ENCODE peak calls at places on chromosome 19, in ten cellular contexts. N is thoracic aorta, Y is tibial nerve, X is AG04450, L is uterus, O is fibroblast of lung, M is lung, K is osteoblast, J is psoas muscle, T is stomach. V is an unnamed sample. For H3K9me3, the result is how much of the 10 kb centered on the place peaks cover.

GRCh38 chr19:21098291-21098690 is 16.3 kb downstream of the ZNF714 start:
- DNase-seq in T (no peak), J (no peak), M (no peak), Y (no peak), O (no peak), X (no peak), L (no peak), N (no peak), K (no peak), V (no peak)

GRCh38 chr19:14090509-14091085 is at the start of gene SAMD1:
- DNase-seq in O (peak), K (peak), L (peak), N (peak), J (peak), Y (peak), M (peak), X (peak), T (peak), V (peak)

GRCh38 chr19:40341601-40342482 is 6.4 kb downstream of the C19orf47 start:
- DNase-seq in X (no peak), K (peak), Y (no peak), M (no peak), J (peak), T (no peak), L (no peak), N (peak), O (no peak), V (peak)

GRCh38 chr19:44850641-44851109 is 4.6 kb downstream of the NECTIN2 start:
- DNase-seq in O (no peak), L (peak), Y (no peak), N (no peak), K (no peak), J (no peak), T (peak), X (no peak), M (no peak), V (no peak)

GRCh38 chr19:29596080-29596479 is 10.0 kb upstream of the POP4 start:
- DNase-seq in L (no peak), Y (no peak), K (no peak), T (no peak), X (no peak), N (no peak), O (no peak), J (no peak), M (no peak), V (no peak)

GRCh38 chr19:18007939-18008673 is at the start of gene ARRDC2:
- DNase-seq in N (peak), J (peak), M (peak), L (peak), K (peak), X (peak), Y (peak), O (peak), T (peak), V (peak)

GRCh38 chr19:18435848-18436631 is 1.9 kb downstream of the ISYNA1 start:
- DNase-seq in J (peak), M (no peak), O (no peak), Y (no peak), N (no peak), K (peak), X (no peak), L (peak), T (no peak), V (no peak)

GRCh38 chr19:7729211-7729610 is 2.7 kb downstream of the CLEC4G start:
- DNase-seq in N (no peak), O (no peak), K (no peak), L (no peak), Y (no peak), X (no peak), J (no peak), T (no peak), M (no peak), V (no peak)

GRCh38 chr19:45170146-45171106 is 7.6 kb downstream of the TRAPPC6A start:
- DNase-seq in X (no peak), L (no peak), K (peak), M (no peak), Y (no peak), O (no peak), T (no peak), N (no peak), J (no peak), V (no peak)

GRCh38 chr19:1975081-1975480 is 34.1 kb downstream of the CSNK1G2 start:
- DNase-seq in N (no peak), M (no peak), X (no peak), L (peak), Y (no peak), K (no peak), O (no peak), T (no peak), J (no peak), V (no peak)

GRCh38 chr19:37361994-37362393 is 8.9 kb upstream of the ZNF527 start:
- DNase-seq in T (no peak), J (no peak), O (peak), X (peak), Y (no peak), L (no peak), K (peak), N (no peak), M (no peak), V (no peak)

GRCh38 chr19:58568731-58569130 is 4.4 kb downstream of the MZF1 start:
- DNase-seq in X (no peak), L (peak), N (no peak), K (peak), M (no peak), J (no peak), Y (no peak), O (no peak), T (no peak), V (no peak)

GRCh38 chr19:7494416-7495098 is 5.7 kb upstream of the PEX11G start:
- DNase-seq in Y (peak), X (no peak), N (no peak), M (no peak), T (peak), O (peak), L (no peak), K (peak), J (peak), V (peak)

GRCh38 chr19:33784432-33784831 is 12.2 kb upstream of the KCTD15 start:
- DNase-seq in N (no peak), J (no peak), L (no peak), T (no peak), M (no peak), K (no peak), O (peak), X (no peak), Y (no peak), V (no peak)

GRCh38 chr19:30225615-30226463 is 146.3 kb upstream of the ZNF536 start:
- DNase-seq in M (no peak), K (no peak), N (no peak), O (no peak), Y (no peak), T (no peak), X (no peak), L (no peak), J (no peak), V (no peak)

GRCh38 chr19:5407356-5407755 is 47.9 kb upstream of the ZNRF4 start:
- DNase-seq in M (no peak), J (no peak), N (no peak), O (peak), T (no peak), X (no peak), L (no peak), Y (no peak), K (no peak), V (no peak)

GRCh38 chr19:30667227-30667626 is 295.0 kb downstream of the ZNF536 start:
- DNase-seq in K (no peak), L (no peak), J (no peak), M (no peak), Y (no peak), O (no peak), X (no peak), T (peak), N (no peak), V (no peak)

GRCh38 chr19:6610934-6611370 is 20.0 kb upstream of the CD70 start:
- DNase-seq in O (peak), K (peak), T (no peak), N (no peak), Y (no peak), L (no peak), M (no peak), J (no peak), X (no peak), V (peak)

GRCh38 chr19:38596057-38596981 is 21.4 kb downstream of the MAP4K1 start:
- DNase-seq in Y (no peak), L (no peak), N (no peak), X (no peak), J (peak), K (peak), M (peak), T (peak), O (no peak), V (no peak)

GRCh38 chr19:5046339-5047039 is 77.6 kb downstream of the KDM4B start:
- DNase-seq in J (peak), M (peak), K (peak), N (no peak), X (no peak), T (peak), O (peak), Y (no peak), L (no peak), V (no peak)

GRCh38 chr19:51460164-51460992 is 2.1 kb upstream of the SIGLEC8 start:
- DNase-seq in L (no peak), T (peak), N (no peak), Y (no peak), O (no peak), K (peak), J (no peak), X (no peak), M (no peak), V (no peak)

DNA sequence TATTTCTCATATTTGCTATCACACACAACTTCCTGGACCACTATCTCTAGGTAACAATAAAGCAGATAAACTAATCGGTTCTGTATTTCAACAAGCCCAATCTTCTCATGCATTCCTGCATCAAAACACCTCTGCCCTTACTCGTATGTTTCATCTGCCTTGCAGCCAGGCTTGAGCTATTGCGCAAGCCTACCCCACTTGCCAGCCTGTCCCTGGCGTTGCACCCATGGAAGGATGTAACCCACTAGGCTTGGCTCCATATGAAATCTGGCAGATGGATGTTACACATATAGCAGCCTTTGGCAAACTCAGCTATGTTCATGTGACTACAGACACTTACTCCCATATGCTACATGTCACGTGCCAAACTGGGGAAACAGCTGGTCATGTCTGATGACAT is 11.9 kb upstream of the ZNF549 start:
- DNase-seq in X (no peak), T (no peak), L (no peak), O (no peak), M (no peak), J (no peak), Y (no peak), K (no peak), N (no peak), V (no peak)
- H3K9me3 ChIP-seq in X (under half), T (half or more), L (under half), O (under half), M (under half), J (under half), Y (half or more), K (under half), N (under half), V (under half)

GRCh38 chr19:15397782-15398181 is 18.2 kb upstream of the AKAP8 start:
- DNase-seq in N (no peak), O (no peak), T (no peak), K (peak), X (no peak), L (no peak), Y (no peak), J (no peak), M (no peak), V (no peak)
- H3K27ac ChIP-seq in N (no peak), O (no peak), T (no peak), K (no peak), X (no peak), L (no peak), Y (no peak), J (no peak), M (no peak), V (no peak)

GRCh38 chr19:9149976-9150375 is 9.8 kb downstream of the ZNF317 start:
- DNase-seq in J (no peak), Y (no peak), O (no peak), T (no peak), M (no peak), N (no peak), L (no peak), K (no peak), X (no peak), V (no peak)
- H3K9me3 ChIP-seq in J (under half), Y (half or more), O (under half), T (under half), M (under half), N (under half), L (under half), K (under half), X (half or more), V (under half)

GRCh38 chr19:47372603-47373002 is 23.5 kb downstream of the DHX34 start:
- DNase-seq in O (no peak), L (no peak), J (no peak), X (no peak), K (peak), N (no peak), Y (no peak), M (no peak), T (no peak), V (no peak)

GRCh38 chr19:47374876-47375693 is 26.0 kb downstream of the DHX34 start:
- DNase-seq in O (no peak), N (no peak), X (no peak), M (no peak), Y (no peak), J (no peak), T (no peak), K (peak), L (no peak), V (no peak)

GRCh38 chr19:47373246-47374240 is 24.4 kb downstream of the DHX34 start:
- DNase-seq in T (no peak), M (no peak), X (no peak), N (no peak), Y (no peak), J (no peak), O (no peak), L (no peak), K (peak), V (no peak)

GRCh38 chr19:47369923-47370625 is 21.0 kb downstream of the DHX34 start:
- DNase-seq in Y (no peak), T (no peak), M (peak), J (no peak), K (peak), X (peak), N (no peak), O (peak), L (no peak), V (no peak)

GRCh38 chr19:47371269-47371668 is 22.2 kb downstream of the DHX34 start:
- DNase-seq in J (no peak), L (no peak), X (no peak), Y (no peak), T (no peak), N (no peak), M (no peak), K (peak), O (no peak), V (no peak)
- H3K27ac ChIP-seq in J (no peak), L (no peak), X (no peak), Y (no peak), T (no peak), N (no peak), M (no peak), K (peak), O (no peak), V (no peak)

GRCh38 chr19:15991602-15992001 is 42.8 kb downstream of the OR10H4 start:
- DNase-seq in M (no peak), X (no peak), Y (no peak), L (no peak), K (no peak), N (no peak), J (no peak), O (no peak), T (no peak), V (no peak)
- H3K9me3 ChIP-seq in M (under half), X (under half), Y (under half), L (under half), K (under half), N (under half), J (under half), O (under half), T (under half), V (under half)

GRCh38 chr19:48471836-48472235 is 2.7 kb downstream of the CYTH2 start:
- DNase-seq in O (no peak), N (no peak), M (no peak), Y (no peak), L (no peak), J (no peak), K (no peak), T (no peak), X (no peak), V (no peak)
- H3K27ac ChIP-seq in O (no peak), N (no peak), M (no peak), Y (no peak), L (no peak), J (no peak), K (no peak), T (no peak), X (no peak), V (no peak)

DNA sequence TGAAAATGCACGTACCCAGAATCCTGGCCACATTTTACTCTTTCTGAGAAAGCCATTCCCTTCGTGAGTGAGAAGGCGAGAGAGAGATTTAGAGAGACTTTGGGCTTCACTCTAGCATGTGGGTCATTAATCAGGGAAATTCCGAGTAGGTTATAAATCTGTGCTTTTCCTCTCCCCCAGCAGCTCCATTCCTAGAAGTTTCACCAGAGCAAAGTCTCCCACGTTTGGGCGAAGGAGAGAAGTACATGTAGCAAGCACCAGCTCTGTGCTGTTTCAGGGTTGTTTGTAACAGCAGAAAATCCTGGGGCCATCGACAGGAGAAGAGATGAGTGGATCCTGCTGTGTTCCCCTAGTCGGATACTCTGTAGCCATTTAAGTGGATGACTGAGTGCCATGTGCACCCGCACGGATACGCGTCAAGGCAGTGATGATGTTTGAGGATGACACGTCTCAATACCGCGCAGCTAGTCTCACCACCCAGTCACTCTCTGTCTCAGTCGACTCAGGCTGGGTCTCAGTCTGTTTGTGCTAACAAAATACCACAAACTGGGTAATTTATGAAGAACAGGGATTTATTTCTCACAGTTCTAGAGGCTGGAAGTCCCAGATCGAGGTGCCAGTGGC is 131.9 kb upstream of the PEG3 start:
- DNase-seq in O (no peak), X (no peak), Y (no peak), M (no peak), L (peak), K (no peak), T (no peak), N (no peak), J (no peak), V (no peak)
- H3K9me3 ChIP-seq in O (under half), X (half or more), Y (under half), M (under half), L (under half), K (under half), T (under half), N (under half), J (under half), V (under half)

GRCh38 chr19:54114340-54114826 is 1.1 kb downstream of the TFPT start:
- DNase-seq in M (peak), N (no peak), X (no peak), Y (no peak), J (peak), K (peak), O (peak), T (peak), L (no peak), V (no peak)
- H3K27ac ChIP-seq in M (peak), N (no peak), X (no peak), Y (peak), J (peak), K (peak), O (peak), T (peak), L (peak), V (peak)

DNA sequence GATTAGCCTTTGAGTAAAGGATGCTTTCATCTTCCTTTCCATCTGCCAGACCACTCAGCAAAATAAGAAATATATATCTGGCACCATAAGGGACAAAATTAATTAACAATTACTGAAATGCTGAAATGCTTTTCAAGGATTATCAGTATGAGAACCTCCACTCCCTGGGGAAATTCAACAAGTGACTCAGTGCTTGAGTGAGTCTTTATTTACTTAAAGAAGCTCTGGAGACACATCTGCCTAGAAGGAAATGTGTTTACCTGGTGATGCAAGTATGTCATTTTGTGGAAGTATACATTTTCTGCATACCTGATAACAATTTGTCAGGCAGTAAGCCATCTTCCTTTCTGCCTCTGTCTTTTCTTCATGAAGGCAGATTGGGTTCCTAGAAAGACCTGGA is 23.4 kb downstream of the ZNF560 start:
- DNase-seq in J (no peak), M (no peak), Y (no peak), T (no peak), K (no peak), N (no peak), O (no peak), L (no peak), X (no peak), V (no peak)
- H3K9me3 ChIP-seq in J (under half), M (under half), Y (half or more), T (under half), K (under half), N (under half), O (under half), L (under half), X (under half), V (under half)